ENCODE peak calls at places on chromosomes 4 and X, in seven cellular contexts. One of them, this sample, is unnamed.

GRCh38 chrX:26783512-26784225 is 567.7 kb downstream of the MAGEB5 start:
- DNase-seq in dorsolateral prefrontal cortex: no peak
- DNase-seq in WTC11: peak; percentile 16
- DNase-seq in fibroblast of lung: peak; percentile 65
- DNase-seq in tibial nerve: no peak
- DNase-seq in heart right ventricle: peak; percentile 2
- DNase-seq in psoas muscle: no peak
- DNase-seq in this sample: no peak

GRCh38 chrX:20352504-20352903 is 85.8 kb upstream of the RPS6KA3 start:
- DNase-seq in tibial nerve: no peak
- DNase-seq in WTC11: no peak
- DNase-seq in fibroblast of lung: no peak
- DNase-seq in heart right ventricle: no peak
- DNase-seq in dorsolateral prefrontal cortex: no peak
- DNase-seq in psoas muscle: no peak
- DNase-seq in this sample: no peak

GRCh38 chrX:5080812-5081211 is 1147.9 kb downstream of the NLGN4X start:
- DNase-seq in heart right ventricle: no peak
- DNase-seq in dorsolateral prefrontal cortex: no peak
- DNase-seq in tibial nerve: no peak
- DNase-seq in psoas muscle: no peak
- DNase-seq in fibroblast of lung: no peak
- DNase-seq in WTC11: no peak
- DNase-seq in this sample: no peak

GRCh38 chr4:5963611-5964010 is 54.6 kb downstream of the C4orf50 start:
- DNase-seq in dorsolateral prefrontal cortex: no peak
- DNase-seq in fibroblast of lung: no peak
- DNase-seq in psoas muscle: no peak
- DNase-seq in heart right ventricle: no peak
- DNase-seq in WTC11: peak; percentile 40
- DNase-seq in tibial nerve: no peak
- DNase-seq in this sample: no peak

GRCh38 chr4:25775166-25775565 is 87.6 kb downstream of the SEL1L3 start:
- DNase-seq in dorsolateral prefrontal cortex: no peak
- DNase-seq in fibroblast of lung: no peak
- DNase-seq in tibial nerve: no peak
- DNase-seq in heart right ventricle: no peak
- DNase-seq in WTC11: no peak
- DNase-seq in psoas muscle: no peak
- DNase-seq in this sample: no peak

GRCh38 chr4:39528056-39528465 is 822 bp upstream of the UGDH start:
- DNase-seq in WTC11: no peak
- DNase-seq in dorsolateral prefrontal cortex: no peak
- DNase-seq in heart right ventricle: no peak
- DNase-seq in fibroblast of lung: peak; percentile 85
- DNase-seq in psoas muscle: peak; percentile 90
- DNase-seq in tibial nerve: peak; percentile 61
- DNase-seq in this sample: no peak

GRCh38 chr4:158964114-158964727 is 138.7 kb upstream of the RAPGEF2 start:
- DNase-seq in psoas muscle: no peak
- DNase-seq in WTC11: no peak
- DNase-seq in heart right ventricle: no peak
- DNase-seq in dorsolateral prefrontal cortex: no peak
- DNase-seq in tibial nerve: no peak
- DNase-seq in fibroblast of lung: no peak
- DNase-seq in this sample: no peak

GRCh38 chrX:13721371-13721770 is 13.0 kb downstream of the TRAPPC2 start:
- DNase-seq in WTC11: no peak
- DNase-seq in fibroblast of lung: peak; percentile 12
- DNase-seq in tibial nerve: no peak
- DNase-seq in psoas muscle: no peak
- DNase-seq in dorsolateral prefrontal cortex: no peak
- DNase-seq in heart right ventricle: no peak
- DNase-seq in this sample: no peak

GRCh38 chr4:182242793-182243192 is 409 bp upstream of the TENM3 start:
- DNase-seq in fibroblast of lung: peak; percentile 17
- DNase-seq in psoas muscle: no peak
- DNase-seq in WTC11: no peak
- DNase-seq in heart right ventricle: no peak
- DNase-seq in dorsolateral prefrontal cortex: no peak
- DNase-seq in tibial nerve: no peak
- DNase-seq in this sample: no peak

GRCh38 chr4:140426610-140427103 is 791 bp downstream of the CLGN start:
- DNase-seq in psoas muscle: no peak
- DNase-seq in heart right ventricle: peak; percentile 48
- DNase-seq in fibroblast of lung: peak; percentile 1
- DNase-seq in dorsolateral prefrontal cortex: no peak
- DNase-seq in tibial nerve: no peak
- DNase-seq in WTC11: peak; percentile 53
- DNase-seq in this sample: peak; percentile 70

GRCh38 chrX:10015711-10016515 is 48.8 kb downstream of the CLDN34 start:
- DNase-seq in fibroblast of lung: peak; percentile 31
- DNase-seq in dorsolateral prefrontal cortex: no peak
- DNase-seq in WTC11: peak; percentile 46
- DNase-seq in psoas muscle: peak; percentile 38
- DNase-seq in tibial nerve: no peak
- DNase-seq in heart right ventricle: peak; percentile 64
- DNase-seq in this sample: peak; percentile 65

GRCh38 chr4:85722806-85723205 is 247.9 kb downstream of the ARHGAP24 start:
- DNase-seq in fibroblast of lung: no peak
- DNase-seq in psoas muscle: no peak
- DNase-seq in tibial nerve: no peak
- DNase-seq in WTC11: no peak
- DNase-seq in heart right ventricle: no peak
- DNase-seq in dorsolateral prefrontal cortex: no peak
- DNase-seq in this sample: no peak

GRCh38 chr4:6641164-6641970 is 882 bp downstream of the MRFAP1 start:
- DNase-seq in tibial nerve: no peak
- DNase-seq in fibroblast of lung: peak; percentile 44
- DNase-seq in dorsolateral prefrontal cortex: no peak
- DNase-seq in WTC11: no peak
- DNase-seq in psoas muscle: peak; percentile 64
- DNase-seq in heart right ventricle: peak; percentile 44
- DNase-seq in this sample: peak; percentile 55

GRCh38 chrX:136250191-136251041 is 784 bp downstream of the MAP7D3 start:
- DNase-seq in WTC11: no peak
- DNase-seq in psoas muscle: peak; percentile 15
- DNase-seq in heart right ventricle: no peak
- DNase-seq in tibial nerve: no peak
- DNase-seq in dorsolateral prefrontal cortex: no peak
- DNase-seq in fibroblast of lung: peak; percentile 32
- DNase-seq in this sample: no peak

GRCh38 chr4:37648084-37648817 is 37.9 kb downstream of the RELL1 start:
- DNase-seq in tibial nerve: no peak
- DNase-seq in WTC11: no peak
- DNase-seq in psoas muscle: peak; percentile 58
- DNase-seq in heart right ventricle: peak; percentile 75
- DNase-seq in dorsolateral prefrontal cortex: no peak
- DNase-seq in fibroblast of lung: peak; percentile 96
- DNase-seq in this sample: no peak

GRCh38 chr4:74152841-74153240 is 5.1 kb upstream of the MTHFD2L start:
- DNase-seq in WTC11: no peak
- DNase-seq in dorsolateral prefrontal cortex: no peak
- DNase-seq in tibial nerve: no peak
- DNase-seq in psoas muscle: no peak
- DNase-seq in heart right ventricle: no peak
- DNase-seq in fibroblast of lung: peak; percentile 65
- DNase-seq in this sample: no peak

GRCh38 chr4:94765653-94766052 is 7.9 kb downstream of the BMPR1B start:
- DNase-seq in heart right ventricle: no peak
- DNase-seq in psoas muscle: no peak
- DNase-seq in fibroblast of lung: no peak
- DNase-seq in tibial nerve: no peak
- DNase-seq in dorsolateral prefrontal cortex: no peak
- DNase-seq in WTC11: no peak
- DNase-seq in this sample: no peak

GRCh38 chr4:152640058-152640921 is 39.5 kb downstream of the TMEM154 start:
- DNase-seq in heart right ventricle: no peak
- DNase-seq in fibroblast of lung: peak; percentile 51
- DNase-seq in psoas muscle: no peak
- DNase-seq in tibial nerve: no peak
- DNase-seq in WTC11: no peak
- DNase-seq in dorsolateral prefrontal cortex: no peak
- DNase-seq in this sample: no peak

GRCh38 chr4:100841911-100842310 is 324.1 kb upstream of the EMCN start:
- DNase-seq in dorsolateral prefrontal cortex: no peak
- DNase-seq in WTC11: no peak
- DNase-seq in psoas muscle: no peak
- DNase-seq in tibial nerve: no peak
- DNase-seq in heart right ventricle: no peak
- DNase-seq in fibroblast of lung: no peak
- DNase-seq in this sample: no peak

GRCh38 chrX:118221257-118221656 is 104.6 kb upstream of the KLHL13 start:
- DNase-seq in psoas muscle: no peak
- DNase-seq in tibial nerve: no peak
- DNase-seq in dorsolateral prefrontal cortex: no peak
- DNase-seq in heart right ventricle: peak; percentile 13
- DNase-seq in fibroblast of lung: no peak
- DNase-seq in WTC11: no peak
- DNase-seq in this sample: peak; percentile 31

GRCh38 chr4:7699040-7699439 is 240.6 kb downstream of the AFAP1 start:
- DNase-seq in dorsolateral prefrontal cortex: no peak
- DNase-seq in heart right ventricle: peak; percentile 57
- DNase-seq in WTC11: no peak
- DNase-seq in psoas muscle: peak; percentile 69
- DNase-seq in fibroblast of lung: peak; percentile 50
- DNase-seq in tibial nerve: peak; percentile 43
- DNase-seq in this sample: no peak

GRCh38 chr4:15575951-15576350 is 79.2 kb downstream of the FBXL5 start:
- DNase-seq in tibial nerve: no peak
- DNase-seq in fibroblast of lung: no peak
- DNase-seq in dorsolateral prefrontal cortex: no peak
- DNase-seq in psoas muscle: no peak
- DNase-seq in WTC11: no peak
- DNase-seq in heart right ventricle: no peak
- DNase-seq in this sample: no peak

DNA sequence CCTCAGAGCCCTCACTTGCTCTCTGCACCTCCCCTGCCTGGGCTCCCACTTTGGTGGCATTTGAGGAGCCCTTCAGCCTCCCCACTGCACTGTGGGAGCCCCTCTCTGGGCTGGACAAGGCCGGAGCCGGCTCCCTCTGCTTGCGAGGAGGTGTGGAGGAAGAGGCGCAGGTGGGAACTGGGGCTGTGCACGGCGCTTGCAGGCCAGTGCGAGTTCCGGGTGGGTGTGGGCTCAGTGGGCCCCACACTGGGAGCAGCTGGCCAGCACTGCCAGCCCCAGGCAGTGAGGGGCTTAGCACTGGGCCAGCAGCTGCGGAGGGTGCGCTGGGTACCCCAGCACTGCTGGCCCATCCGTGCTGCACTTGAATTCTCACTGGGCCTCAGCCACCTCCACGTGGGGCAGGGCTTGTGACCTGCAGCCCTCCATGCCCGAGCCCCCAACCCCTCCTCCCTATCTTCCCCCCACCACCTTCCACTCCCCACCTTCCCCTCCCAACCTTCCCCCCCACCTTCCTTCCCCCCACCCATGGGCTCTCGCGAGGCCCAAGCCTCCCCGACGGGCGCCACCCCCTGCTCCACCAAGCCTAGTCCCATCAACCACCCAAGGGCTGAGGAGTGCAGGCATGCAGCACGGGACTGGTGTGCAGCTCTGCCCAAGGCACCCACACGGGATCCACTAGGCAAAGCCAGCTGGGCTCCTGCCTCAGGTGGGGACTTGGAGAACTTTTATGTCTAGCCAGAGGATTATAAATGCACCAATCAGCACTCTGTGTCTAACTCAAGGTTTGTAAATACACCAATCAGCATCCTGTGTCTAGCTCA is 113.5 kb upstream of the BEND4 start:
- DNase-seq in tibial nerve: no peak
- DNase-seq in dorsolateral prefrontal cortex: no peak
- DNase-seq in fibroblast of lung: no peak
- DNase-seq in heart right ventricle: no peak
- DNase-seq in WTC11: no peak
- DNase-seq in psoas muscle: no peak
- DNase-seq in this sample: no peak
- TF ChIP-seq CTCF in tibial nerve: no peak
- TF ChIP-seq CTCF in dorsolateral prefrontal cortex: no peak
- TF ChIP-seq CTCF in fibroblast of lung: no peak
- TF ChIP-seq CTCF in heart right ventricle: no peak
- TF ChIP-seq CTCF in WTC11: no peak
- TF ChIP-seq CTCF in psoas muscle: no peak
- TF ChIP-seq CTCF in this sample: no peak

GRCh38 chrX:71117358-71117757 is 1.0 kb upstream of the MED12 start:
- DNase-seq in dorsolateral prefrontal cortex: no peak
- DNase-seq in fibroblast of lung: no peak
- DNase-seq in psoas muscle: no peak
- DNase-seq in WTC11: no peak
- DNase-seq in heart right ventricle: no peak
- DNase-seq in tibial nerve: no peak
- DNase-seq in this sample: no peak
- TF ChIP-seq CTCF in dorsolateral prefrontal cortex: no peak
- TF ChIP-seq CTCF in fibroblast of lung: no peak
- TF ChIP-seq CTCF in psoas muscle: no peak
- TF ChIP-seq CTCF in WTC11: no peak
- TF ChIP-seq CTCF in heart right ventricle: no peak
- TF ChIP-seq CTCF in tibial nerve: no peak
- TF ChIP-seq CTCF in this sample: no peak

DNA sequence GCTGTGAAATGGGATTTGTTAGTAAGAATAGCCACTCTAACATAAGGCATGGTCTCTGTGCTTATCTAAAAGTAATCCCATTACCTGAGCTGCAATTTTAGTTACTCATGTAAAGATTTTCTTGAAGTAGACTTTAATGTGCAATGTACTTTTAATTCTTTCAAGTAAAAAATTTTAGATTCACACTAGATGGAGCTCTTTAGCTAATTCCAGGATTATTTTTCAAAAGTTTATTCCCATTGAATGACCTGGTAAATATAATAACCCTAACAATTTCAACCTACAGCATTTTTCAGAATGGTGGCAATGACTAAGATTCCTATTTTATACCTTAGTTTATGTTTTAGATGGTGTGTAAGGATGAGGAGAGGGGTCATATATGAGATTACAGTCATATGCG is 18.1 kb downstream of the USP38 start:
- DNase-seq in dorsolateral prefrontal cortex: no peak
- DNase-seq in WTC11: no peak
- DNase-seq in heart right ventricle: no peak
- DNase-seq in tibial nerve: no peak
- DNase-seq in psoas muscle: no peak
- DNase-seq in fibroblast of lung: peak; percentile 58
- DNase-seq in this sample: no peak
- TF ChIP-seq CTCF in dorsolateral prefrontal cortex: peak; percentile 40
- TF ChIP-seq CTCF in WTC11: no peak
- TF ChIP-seq CTCF in heart right ventricle: no peak
- TF ChIP-seq CTCF in tibial nerve: peak; percentile 32
- TF ChIP-seq CTCF in psoas muscle: peak; percentile 29
- TF ChIP-seq CTCF in fibroblast of lung: no peak
- TF ChIP-seq CTCF in this sample: no peak

GRCh38 chrX:104195489-104196084 is 29.3 kb downstream of the FAM199X start:
- DNase-seq in fibroblast of lung: peak; percentile 40
- DNase-seq in WTC11: no peak
- DNase-seq in tibial nerve: no peak
- DNase-seq in heart right ventricle: no peak
- DNase-seq in psoas muscle: no peak
- DNase-seq in dorsolateral prefrontal cortex: no peak
- DNase-seq in this sample: no peak
- TF ChIP-seq CTCF in fibroblast of lung: peak; percentile 55
- TF ChIP-seq CTCF in WTC11: peak; percentile 31
- TF ChIP-seq CTCF in tibial nerve: peak; percentile 48
- TF ChIP-seq CTCF in heart right ventricle: peak; percentile 43
- TF ChIP-seq CTCF in psoas muscle: peak; percentile 82
- TF ChIP-seq CTCF in dorsolateral prefrontal cortex: peak; percentile 55
- TF ChIP-seq CTCF in this sample: peak; percentile 63

This sample was measured in glutamatergic neuron.